ENCODE peak calls at places on chromosomes 2 and 18, in seven cellular contexts. V is pancreas, P is IMR-90, O is glutamatergic neuron, H is dorsolateral prefrontal cortex, U is GM10248, K is fibroblast of the aortic adventitia. Y is an unnamed sample.

GRCh38 chr2:75208738-75209137 is 9.4 kb upstream of the TACR1 start:
- DNase-seq in V (no peak), P (no peak), U (no peak), O (no peak), K (no peak), H (no peak), Y (no peak)

GRCh38 chr2:152555048-152555447 is 162.2 kb downstream of the PRPF40A start:
- DNase-seq in O (no peak), H (no peak), P (no peak), V (no peak), U (no peak), K (peak), Y (no peak)

GRCh38 chr2:229714736-229715541 is 584 bp upstream of the DNER start:
- DNase-seq in P (peak), K (peak), O (peak), H (peak), V (peak), U (peak), Y (no peak)

GRCh38 chr2:30367232-30368070 is 79.6 kb upstream of the LCLAT1 start:
- DNase-seq in H (no peak), V (no peak), O (no peak), K (peak), P (peak), U (no peak), Y (no peak)

GRCh38 chr18:68742206-68742605 is 27.3 kb upstream of the TMX3 start:
- DNase-seq in U (no peak), K (no peak), V (no peak), O (no peak), H (no peak), P (no peak), Y (no peak)

GRCh38 chr2:213187386-213187785 is 36.0 kb upstream of the IKZF2 start:
- DNase-seq in U (no peak), V (no peak), H (no peak), P (peak), K (peak), O (no peak), Y (no peak)

GRCh38 chr18:78621141-78621540 is 358.5 kb upstream of the SALL3 start:
- DNase-seq in P (no peak), K (no peak), U (no peak), V (no peak), H (no peak), O (no peak), Y (no peak)

GRCh38 chr2:129709956-129710598 is 269.4 kb upstream of the RAB6C start:
- DNase-seq in V (no peak), P (no peak), K (no peak), H (no peak), U (no peak), O (no peak), Y (no peak)

GRCh38 chr2:45699032-45699658 is 47.7 kb downstream of the PRKCE start:
- DNase-seq in H (no peak), P (peak), K (peak), V (no peak), U (peak), O (no peak), Y (no peak)

GRCh38 chr18:48841381-48842258 is 109.1 kb downstream of the SMAD7 start:
- DNase-seq in K (peak), U (no peak), P (peak), V (no peak), H (no peak), O (peak), Y (peak)

GRCh38 chr2:191246820-191247380 is 1.7 kb downstream of the MYO1B start:
- DNase-seq in P (no peak), K (no peak), U (no peak), O (no peak), H (no peak), V (no peak), Y (no peak)

GRCh38 chr2:40095003-40095402 is 315.9 kb upstream of the THUMPD2 start:
- DNase-seq in P (peak), V (no peak), K (peak), O (no peak), U (no peak), H (no peak), Y (no peak)

GRCh38 chr18:10168477-10168876 is 254.7 kb downstream of the VAPA start:
- DNase-seq in H (no peak), K (no peak), U (no peak), P (no peak), O (no peak), V (no peak), Y (no peak)

GRCh38 chr2:118902279-118903028 is 39.5 kb upstream of the MARCO start:
- DNase-seq in H (no peak), U (no peak), P (no peak), O (no peak), K (no peak), V (no peak), Y (no peak)

GRCh38 chr2:227876536-227876882 is 5.1 kb downstream of the DAW1 start:
- DNase-seq in P (peak), K (no peak), H (no peak), V (no peak), O (no peak), U (no peak), Y (no peak)

GRCh38 chr18:58209326-58209725 is 165.3 kb downstream of the NEDD4L start:
- DNase-seq in K (no peak), V (no peak), O (no peak), H (no peak), U (no peak), P (peak), Y (no peak)

GRCh38 chr18:58208207-58208944 is 164.3 kb downstream of the NEDD4L start:
- DNase-seq in O (no peak), K (no peak), P (peak), V (no peak), U (no peak), H (no peak), Y (no peak)

GRCh38 chr18:58205087-58205779 is 161.2 kb downstream of the NEDD4L start:
- DNase-seq in U (no peak), K (peak), H (no peak), V (peak), O (no peak), P (peak), Y (no peak)

GRCh38 chr18:58205780-58206160 is 161.7 kb downstream of the NEDD4L start:
- DNase-seq in U (no peak), K (no peak), H (no peak), O (no peak), P (no peak), V (no peak), Y (no peak)

DNA sequence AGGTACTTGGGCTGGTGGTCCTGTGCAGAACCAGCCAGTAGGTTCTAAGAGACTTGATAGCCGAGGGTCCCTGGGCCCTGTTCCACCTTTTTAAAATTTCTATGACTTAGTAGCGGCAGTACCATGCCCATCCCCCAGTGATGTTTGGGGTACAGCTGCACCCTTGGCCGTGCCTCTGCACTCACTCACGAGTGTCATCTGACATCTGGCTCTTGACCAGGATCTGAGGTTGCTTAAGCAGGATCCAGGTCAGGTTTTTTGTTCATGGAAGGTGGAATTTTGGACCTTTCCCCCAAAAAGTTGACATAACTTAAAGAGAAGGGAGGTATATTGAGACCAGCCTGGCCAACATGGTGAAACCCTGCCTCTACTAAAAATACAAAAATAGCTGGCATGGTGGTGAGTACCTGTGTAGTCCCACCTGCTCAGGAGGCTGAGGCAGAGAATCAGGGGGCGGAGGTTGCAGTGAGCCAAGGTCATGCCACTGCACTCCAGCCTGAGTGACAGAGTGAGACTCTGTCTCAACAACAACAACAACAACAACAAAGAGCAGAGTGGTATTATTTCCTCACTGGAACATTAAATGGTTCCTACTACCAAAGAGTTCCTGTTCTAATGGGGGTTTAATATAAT is 163.6 kb downstream of the NEDD4L start:
- DNase-seq in V (no peak), H (no peak), P (no peak), K (no peak), O (no peak), U (no peak), Y (no peak)
- TF ChIP-seq CTCF in V (no peak), H (no peak), P (no peak), K (no peak), O (no peak), U (no peak), Y (no peak)

DNA sequence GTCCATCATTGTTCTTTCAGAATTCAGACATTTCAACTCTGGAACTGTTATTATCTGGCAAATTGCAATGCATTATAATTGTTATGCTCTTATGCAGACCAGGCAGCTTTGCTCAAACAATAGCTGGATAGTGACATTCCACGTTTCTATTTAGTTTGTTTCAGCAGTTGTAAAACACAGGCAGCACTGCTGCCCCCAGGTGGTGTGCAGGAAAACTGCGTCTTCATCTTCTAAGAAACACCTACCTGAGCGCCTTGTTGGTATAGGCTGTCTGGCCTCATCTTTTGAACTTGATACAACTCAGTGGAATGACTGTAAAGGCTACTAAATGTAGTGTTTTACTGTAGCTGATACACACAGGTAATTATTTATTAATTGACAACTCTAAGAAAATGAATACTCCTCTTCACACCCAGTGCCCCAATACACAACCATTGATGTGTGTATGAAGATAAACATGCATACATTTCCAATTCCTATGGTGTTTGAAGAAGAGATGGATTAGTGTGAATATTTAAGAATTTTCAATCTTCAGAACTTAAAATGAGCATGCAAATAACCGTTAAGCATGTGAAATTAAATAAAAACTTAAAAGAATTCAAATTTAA is 85.5 kb downstream of the CD8B2 start:
- DNase-seq in K (no peak), P (no peak), V (no peak), U (no peak), H (no peak), O (peak), Y (no peak)
- TF ChIP-seq CTCF in K (peak), P (peak), V (peak), U (peak), H (peak), O (peak), Y (peak)

GRCh38 chr18:66495844-66496243 is 108.0 kb downstream of the CDH19 start:
- DNase-seq in O (peak), H (peak), P (no peak), V (peak), U (no peak), K (no peak), Y (no peak)
- TF ChIP-seq CTCF in O (peak), H (peak), P (no peak), V (no peak), U (peak), K (no peak), Y (no peak)

GRCh38 chr2:3179208-3179607 is 198.4 kb downstream of the EIPR1 start:
- DNase-seq in H (no peak), K (no peak), O (peak), P (no peak), V (no peak), U (no peak), Y (no peak)
- TF ChIP-seq CTCF in H (no peak), K (no peak), O (peak), P (no peak), V (no peak), U (peak), Y (no peak)

GRCh38 chr2:11320698-11321492 is 23.5 kb downstream of the ROCK2 start:
- DNase-seq in V (no peak), U (no peak), H (no peak), K (no peak), P (no peak), O (no peak), Y (no peak)
- TF ChIP-seq CTCF in V (no peak), U (no peak), H (no peak), K (no peak), P (peak), O (no peak), Y (no peak)

GRCh38 chr2:111701266-111701665 is 182.7 kb downstream of the ANAPC1 start:
- DNase-seq in H (no peak), P (no peak), V (no peak), O (no peak), K (no peak), U (no peak), Y (no peak)
- TF ChIP-seq CTCF in H (no peak), P (no peak), V (no peak), O (no peak), K (no peak), U (no peak), Y (no peak)

GRCh38 chr2:20525041-20526035 is 78.5 kb downstream of the RHOB start:
- DNase-seq in P (peak), O (no peak), K (peak), V (no peak), H (no peak), U (peak), Y (no peak)
- TF ChIP-seq CTCF in P (peak), O (no peak), K (peak), V (no peak), H (no peak), U (peak), Y (no peak)